ENCODE peak calls at places on chromosomes 13 and 19, in four cellular contexts. S is GM23248, L is IMR-90, N is OCI-LY7. J is an unnamed sample.

GRCh38 chr19:17300992-17301585 is 2.1 kb downstream of the ABHD8 start:
- DNase-seq in L (no peak), S (no peak), N (no peak), J (no peak)

GRCh38 chr13:34464011-34464410 is 478.1 kb upstream of the NBEA start:
- DNase-seq in N (no peak), L (no peak), S (no peak), J (peak)

GRCh38 chr19:15666883-15667282 is 6.0 kb upstream of the CYP4F12 start:
- DNase-seq in S (no peak), L (no peak), N (no peak), J (no peak)

GRCh38 chr13:30752991-30753616 is 17.8 kb downstream of the ALOX5AP start:
- DNase-seq in L (no peak), S (no peak), N (no peak), J (no peak)

GRCh38 chr13:110869231-110869804 is 45.6 kb downstream of the ANKRD10 start:
- DNase-seq in S (no peak), N (no peak), L (no peak), J (no peak)

GRCh38 chr19:3656073-3656746 is 29.6 kb upstream of the CACTIN start:
- DNase-seq in L (peak), S (peak), N (no peak), J (peak)

GRCh38 chr19:10617409-10618121 is 7.8 kb upstream of the SLC44A2 start:
- DNase-seq in N (no peak), L (peak), S (peak), J (peak)

GRCh38 chr13:29472317-29472961 is 123.0 kb downstream of the SLC7A1 start:
- DNase-seq in S (peak), N (peak), L (peak), J (peak)

GRCh38 chr19:47157455-47158321 is 27.1 kb downstream of the SAE1 start:
- DNase-seq in L (peak), N (peak), S (peak), J (peak)

GRCh38 chr13:51221674-51222509 is at the start of gene FAM124A:
- DNase-seq in S (peak), N (peak), L (peak), J (peak)

GRCh38 chr13:112172641-112173171 is 105.8 kb downstream of the SOX1 start:
- DNase-seq in L (no peak), N (no peak), S (no peak), J (no peak)

GRCh38 chr19:38388310-38389100 is at the start of gene SPRED3:
- DNase-seq in N (no peak), L (peak), S (peak), J (peak)

GRCh38 chr13:79772811-79773210 is 291.9 kb downstream of the NDFIP2 start:
- DNase-seq in N (no peak), L (no peak), S (peak), J (no peak)

GRCh38 chr19:39212377-39212742 is 8.3 kb upstream of the SYCN start:
- DNase-seq in N (peak), L (no peak), S (peak), J (peak)

GRCh38 chr19:5313307-5313706 is 27.3 kb downstream of the PTPRS start:
- DNase-seq in N (no peak), S (no peak), L (no peak), J (no peak)

GRCh38 chr13:105519766-105520165 is 1015.7 kb downstream of the EFNB2 start:
- DNase-seq in N (no peak), L (no peak), S (no peak), J (no peak)

GRCh38 chr19:1619703-1620102 is 14.4 kb upstream of the UQCR11 start:
- DNase-seq in N (no peak), L (no peak), S (no peak), J (no peak)

GRCh38 chr19:11736696-11737095 is 2.0 kb downstream of the ZNF823 start:
- DNase-seq in N (peak), L (peak), S (peak), J (peak)

GRCh38 chr13:29936961-29937360 is 86.5 kb upstream of the UBL3 start:
- DNase-seq in S (no peak), N (no peak), L (no peak), J (no peak)

GRCh38 chr13:78680064-78680463 is 21.1 kb upstream of the OBI1 start:
- DNase-seq in L (no peak), N (no peak), S (no peak), J (no peak)

GRCh38 chr19:2385053-2385721 is 25.1 kb downstream of the TMPRSS9 start:
- DNase-seq in N (peak), S (peak), L (peak), J (peak)

GRCh38 chr19:31285744-31286143 is 63.5 kb downstream of the TSHZ3 start:
- DNase-seq in N (no peak), S (peak), L (peak), J (no peak)

GRCh38 chr13:91362908-91363307 is 15.4 kb downstream of the MIR17HG start:
- DNase-seq in L (no peak), S (no peak), N (peak), J (no peak)

GRCh38 chr19:46955114-46955812 is 64.4 kb upstream of the NPAS1 start:
- DNase-seq in S (peak), L (peak), N (peak), J (peak)

GRCh38 chr13:98824376-98825160 is 72.1 kb upstream of the SLC15A1 start:
- DNase-seq in S (peak), L (peak), N (peak), J (no peak)

GRCh38 chr19:8257052-8257443 is 47.9 kb downstream of the CERS4 start:
- DNase-seq in N (no peak), S (no peak), L (no peak), J (no peak)

GRCh38 chr19:41915248-41916032 is 12.8 kb downstream of the ERFL start:
- DNase-seq in L (no peak), S (no peak), N (no peak), J (no peak)
- H3K27ac ChIP-seq in L (no peak), S (no peak), N (no peak), J (no peak)

GRCh38 chr19:29708553-29709439 is 6.3 kb downstream of the C19orf12 start:
- DNase-seq in N (no peak), S (no peak), L (no peak), J (no peak)
- H2AFZ ChIP-seq in N (no peak), S (no peak), L (no peak), J (no peak)

DNA sequence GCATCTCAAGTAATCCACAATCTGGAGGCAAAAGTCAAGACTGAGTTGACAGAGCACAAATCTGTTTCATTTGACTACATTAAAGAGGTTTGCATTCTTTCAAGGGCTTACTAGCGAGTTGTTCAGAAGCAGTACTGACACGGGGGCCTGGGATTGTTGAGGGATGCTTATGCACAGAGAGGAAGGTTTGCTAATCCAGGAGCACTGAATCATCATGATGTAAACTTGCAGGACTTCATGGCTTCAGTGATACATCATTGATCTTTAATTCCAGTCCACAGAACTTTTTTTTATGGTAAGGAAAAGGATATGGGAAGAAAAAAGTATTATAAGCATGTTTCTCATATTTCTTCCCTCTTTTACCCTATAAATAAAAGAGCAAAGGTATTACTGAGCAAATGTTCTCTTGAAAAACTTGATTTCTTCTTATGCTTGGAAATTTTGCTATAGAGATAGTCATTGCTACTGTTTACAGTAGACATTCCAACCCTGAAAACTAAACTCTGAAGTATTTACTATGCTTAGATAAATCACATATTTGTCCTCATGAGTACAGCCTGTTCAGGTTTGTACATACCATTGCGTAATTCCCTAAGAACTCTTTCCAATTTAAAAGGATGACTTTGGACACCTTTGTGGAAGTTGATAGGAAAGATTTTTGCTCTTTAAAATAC is 65.8 kb upstream of the KPNA3 start:
- DNase-seq in S (peak), L (peak), N (no peak), J (peak)
- H3K4me2 ChIP-seq in S (peak), L (peak), N (no peak), J (peak)

DNA sequence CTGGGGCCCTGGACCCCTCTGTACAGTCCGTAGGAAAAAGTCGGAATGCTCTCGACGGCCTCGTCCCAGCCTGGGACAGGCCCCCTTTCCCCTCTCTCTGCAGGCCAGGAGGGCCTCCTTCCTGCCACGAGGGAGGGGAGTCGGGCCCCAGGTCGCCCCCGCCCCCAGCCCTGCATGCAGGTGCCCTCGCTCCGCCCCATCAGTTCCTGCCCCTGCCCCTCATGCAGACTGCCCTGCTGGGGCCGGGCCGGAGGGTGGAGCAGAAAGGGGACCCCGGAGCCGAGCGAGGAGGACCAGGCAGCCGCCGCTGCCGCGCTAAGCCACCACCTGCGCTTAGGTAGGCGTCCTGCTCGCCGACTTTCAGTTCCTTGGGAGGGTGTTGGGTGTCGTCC is 7.3 kb downstream of the LYL1 start:
- DNase-seq in S (no peak), N (peak), L (no peak), J (no peak)
- H3K27ac ChIP-seq in S (no peak), N (peak), L (no peak), J (no peak)

GRCh38 chr13:70098669-70099068 is 9.0 kb upstream of the ATXN8OS start:
- DNase-seq in S (peak), N (no peak), L (no peak), J (peak)
- H2AFZ ChIP-seq in S (no peak), N (no peak), L (no peak), J (no peak)

GRCh38 chr13:49980266-49980665 is 16.6 kb upstream of the TRIM13 start:
- DNase-seq in N (no peak), L (no peak), S (no peak), J (no peak)

GRCh38 chr13:49986471-49986870 is 10.4 kb upstream of the TRIM13 start:
- DNase-seq in L (no peak), N (no peak), S (no peak), J (no peak)

DNA sequence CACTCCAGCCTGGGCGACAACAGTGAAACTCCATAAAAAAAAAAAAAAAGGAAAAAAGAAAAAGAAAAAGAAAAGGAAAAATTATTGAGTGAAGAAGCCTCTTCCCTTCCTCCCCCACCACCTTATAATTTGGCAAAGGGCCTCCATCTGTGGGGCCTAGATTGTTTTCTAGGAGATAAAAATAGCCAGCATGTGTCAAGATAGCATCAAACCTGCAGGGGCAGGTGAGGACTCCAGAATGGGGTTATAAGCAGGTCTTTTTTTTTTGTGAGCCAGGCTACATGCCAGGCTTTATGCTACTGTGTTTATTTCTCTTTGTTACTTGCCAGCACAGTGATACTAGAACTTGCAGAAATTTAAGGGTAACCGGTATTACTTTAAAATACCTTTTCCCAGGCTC is 11.7 kb upstream of the TRIM13 start:
- DNase-seq in N (peak), S (no peak), L (no peak), J (no peak)
- H3K4me2 ChIP-seq in N (peak), S (no peak), L (no peak), J (no peak)